ENCODE peak calls at places on chromosomes 3 and 15, in four cellular contexts. J is effector memory CD4-positive, alpha-beta T cell; X is anterior cingulate cortex; D is gastrocnemius medialis. T is an unnamed sample.

GRCh38 chr3:106033654-106034053 is 164.8 kb upstream of the CBLB start:
- DNase-seq in J (no peak), D (no peak), X (no peak), T (no peak)

GRCh38 chr3:77577264-77577663 is 537.4 kb downstream of the ROBO2 start:
- DNase-seq in D (no peak), J (no peak), X (no peak), T (no peak)

GRCh38 chr3:130748981-130749380 is 2.4 kb upstream of the PIK3R4 start:
- DNase-seq in J (no peak), D (no peak), X (no peak), T (no peak)

GRCh38 chr3:82496890-82497560 is 735.6 kb upstream of the GBE1 start:
- DNase-seq in X (no peak), D (no peak), J (no peak), T (no peak)

GRCh38 chr15:23035964-23036566 is 3.3 kb downstream of the TUBGCP5 start:
- DNase-seq in J (no peak), D (no peak), X (no peak), T (no peak)

GRCh38 chr3:2810723-2811122 is 299.5 kb downstream of the IL5RA start:
- DNase-seq in J (no peak), D (no peak), X (no peak), T (no peak)

GRCh38 chr15:31214864-31215489 is 111.7 kb upstream of the KLF13 start:
- DNase-seq in D (peak), X (no peak), J (no peak), T (peak)

GRCh38 chr3:38992117-38992779 is 59.5 kb downstream of the SCN11A start:
- DNase-seq in D (no peak), X (no peak), J (no peak), T (no peak)

GRCh38 chr3:62665627-62666433 is 209.4 kb downstream of the CADPS start:
- DNase-seq in J (no peak), D (no peak), X (peak), T (peak)

GRCh38 chr15:59764775-59765174 is 75.7 kb upstream of the BNIP2 start:
- DNase-seq in J (no peak), D (no peak), X (no peak), T (no peak)

GRCh38 chr3:197883541-197883940 is 66.4 kb upstream of the RPL35A start:
- DNase-seq in D (no peak), X (no peak), J (no peak), T (no peak)

GRCh38 chr15:40846846-40847224 is 3.0 kb downstream of the SPINT1 start:
- DNase-seq in J (no peak), X (no peak), D (no peak), T (no peak)

GRCh38 chr3:196915375-196915774 is 27.0 kb downstream of the NCBP2 start:
- DNase-seq in J (no peak), X (no peak), D (no peak), T (no peak)

GRCh38 chr3:145448436-145448835 is 712.5 kb downstream of the PLOD2 start:
- DNase-seq in D (no peak), X (no peak), J (no peak), T (no peak)

GRCh38 chr15:82916161-82916952 is 36.2 kb downstream of the HOMER2 start:
- DNase-seq in D (no peak), X (no peak), J (no peak), T (no peak)

GRCh38 chr3:52046186-52046913 is 10.0 kb downstream of the DUSP7 start:
- DNase-seq in J (no peak), X (peak), D (no peak), T (peak)

GRCh38 chr15:85582076-85582718 is 201.8 kb downstream of the AKAP13 start:
- DNase-seq in D (no peak), X (no peak), J (peak), T (no peak)

GRCh38 chr3:55661141-55661540 is 174.0 kb upstream of the WNT5A start:
- DNase-seq in D (no peak), X (no peak), J (no peak), T (no peak)

GRCh38 chr3:143465638-143466037 is 346.1 kb downstream of the CHST2 start:
- DNase-seq in X (no peak), D (no peak), J (no peak), T (no peak)

GRCh38 chr15:48644827-48645557 is 517 bp downstream of the FBN1 start:
- DNase-seq in X (peak), J (no peak), D (no peak), T (peak)

GRCh38 chr15:80662756-80663553 is 32.2 kb upstream of the ABHD17C start:
- DNase-seq in J (no peak), X (no peak), D (no peak), T (no peak)

GRCh38 chr3:141372656-141373055 is 4.4 kb downstream of the ZBTB38 start:
- DNase-seq in X (no peak), D (no peak), J (no peak), T (no peak)

GRCh38 chr3:30269751-30270445 is 336.5 kb upstream of the TGFBR2 start:
- DNase-seq in X (no peak), J (no peak), D (no peak), T (no peak)

GRCh38 chr15:90106522-90107117 is 4.4 kb upstream of the IDH2 start:
- DNase-seq in X (no peak), J (no peak), D (peak), T (no peak)

GRCh38 chr3:35659808-35660207 is 20.5 kb downstream of the ARPP21 start:
- DNase-seq in D (peak), X (no peak), J (no peak), T (no peak)

GRCh38 chr3:154421067-154421466 is 8.9 kb downstream of the GPR149 start:
- DNase-seq in X (no peak), J (no peak), D (no peak), T (no peak)